ENCODE peak calls at places on chromosome 22, in eight cellular contexts. K is Karpas-422, G is SK-N-DZ, Q is adrenal gland, V is Daoy, W is substantia nigra, A is T-cell, P is breast epithelium. I is an unnamed sample.

GRCh38 chr22:37740455-37741311 is 43.8 kb downstream of the TRIOBP start:
- DNase-seq in V (no peak), K (no peak), A (peak), G (no peak), P (no peak), Q (no peak), W (no peak), I (no peak)

GRCh38 chr22:29689872-29690213 is 30.0 kb upstream of the CABP7 start:
- DNase-seq in V (no peak), P (no peak), A (peak), K (peak), Q (peak), G (peak), W (peak), I (peak)

GRCh38 chr22:49325531-49326395 is 501.9 kb downstream of the BRD1 start:
- DNase-seq in Q (no peak), A (no peak), P (peak), V (no peak), W (no peak), K (no peak), G (no peak), I (peak)

GRCh38 chr22:32628626-32629587 is 154.3 kb downstream of the FBXO7 start:
- DNase-seq in K (no peak), Q (no peak), G (no peak), P (no peak), V (no peak), A (no peak), W (no peak), I (no peak)

GRCh38 chr22:26968873-26969272 is 311.5 kb downstream of the MIAT start:
- DNase-seq in K (no peak), W (no peak), A (no peak), G (no peak), P (no peak), V (peak), Q (no peak), I (no peak)

GRCh38 chr22:46104170-46104880 is 46.0 kb upstream of the PPARA start:
- DNase-seq in P (no peak), A (no peak), W (peak), V (no peak), Q (peak), G (no peak), K (no peak), I (no peak)

GRCh38 chr22:38203090-38203810 is 1.5 kb downstream of the MAFF start:
- DNase-seq in P (peak), V (peak), Q (peak), K (peak), G (no peak), A (peak), W (no peak), I (no peak)

GRCh38 chr22:30245181-30245984 is 1.2 kb downstream of the LIF start:
- DNase-seq in K (no peak), W (no peak), Q (no peak), A (no peak), V (peak), P (no peak), G (no peak), I (no peak)

GRCh38 chr22:24758164-24758799 is 16.2 kb downstream of the PIWIL3 start:
- DNase-seq in Q (peak), K (peak), V (peak), A (peak), G (peak), W (peak), P (no peak), I (peak)

GRCh38 chr22:21042978-21043855 is 2.5 kb upstream of the LRRC74B start:
- DNase-seq in Q (peak), A (no peak), W (no peak), P (no peak), G (no peak), V (no peak), K (no peak), I (no peak)

GRCh38 chr22:17285661-17286060 is 66.4 kb upstream of the ADA2 start:
- DNase-seq in G (no peak), V (no peak), K (no peak), Q (no peak), W (no peak), P (no peak), A (no peak), I (no peak)

GRCh38 chr22:29689201-29689871 is 30.5 kb upstream of the CABP7 start:
- DNase-seq in W (no peak), V (no peak), G (no peak), A (no peak), P (no peak), Q (no peak), K (no peak), I (no peak)

GRCh38 chr22:29443452-29443851 is 5.1 kb downstream of the RFPL1 start:
- DNase-seq in A (no peak), V (no peak), G (no peak), W (no peak), K (no peak), Q (no peak), P (no peak), I (no peak)

GRCh38 chr22:20105456-20106204 is 10.3 kb upstream of the RANBP1 start:
- DNase-seq in V (no peak), K (no peak), A (no peak), Q (no peak), G (no peak), P (no peak), W (no peak), I (no peak)

GRCh38 chr22:49670610-49671330 is 156.9 kb downstream of the BRD1 start:
- DNase-seq in V (peak), K (no peak), G (no peak), W (no peak), A (no peak), P (no peak), Q (no peak), I (no peak)

GRCh38 chr22:39574779-39575551 is 4.4 kb downstream of the CACNA1I start:
- DNase-seq in V (peak), K (no peak), A (no peak), W (no peak), P (no peak), Q (peak), G (no peak), I (no peak)

GRCh38 chr22:36569999-36570398 is 41.0 kb upstream of the EIF3D start:
- DNase-seq in Q (no peak), V (peak), A (no peak), K (no peak), P (no peak), W (no peak), G (peak), I (no peak)

GRCh38 chr22:31556627-31557203 is 60.4 kb downstream of the SFI1 start:
- DNase-seq in A (no peak), Q (no peak), W (no peak), P (no peak), K (peak), V (no peak), G (peak), I (no peak)

GRCh38 chr22:46421272-46421671 is 85.8 kb downstream of the TRMU start:
- DNase-seq in W (no peak), P (no peak), V (no peak), A (peak), K (no peak), G (no peak), Q (no peak), I (no peak)

GRCh38 chr22:30026751-30027150 is 53.5 kb upstream of the HORMAD2 start:
- DNase-seq in G (no peak), W (no peak), K (no peak), A (no peak), Q (no peak), V (no peak), P (no peak), I (no peak)

GRCh38 chr22:23269441-23270211 is 89.3 kb downstream of the BCR start:
- DNase-seq in P (no peak), V (no peak), Q (no peak), K (peak), G (no peak), W (no peak), A (no peak), I (no peak)

GRCh38 chr22:36027960-36028645 is 521 bp downstream of the RBFOX2 start:
- DNase-seq in K (peak), A (no peak), V (no peak), P (peak), W (peak), G (no peak), Q (peak), I (peak)

GRCh38 chr22:36413022-36413770 is 25.4 kb upstream of the MYH9 start:
- DNase-seq in G (no peak), Q (peak), W (no peak), K (no peak), V (peak), A (no peak), P (no peak), I (no peak)